ENCODE peak calls at places on chromosome 16, in seven cellular contexts. One of them, this sample, is unnamed.

GRCh38 chr16:22847100-22847499 is 33.1 kb downstream of the HS3ST2 start:
- DNase-seq in left ventricle myocardium inferior: no peak
- DNase-seq in ascending aorta: no peak
- DNase-seq in BE2C: no peak
- DNase-seq in kidney epithelial cell: no peak
- DNase-seq in GM12865: no peak
- DNase-seq in epithelial cell of proximal tubule: no peak
- DNase-seq in this sample: peak

GRCh38 chr16:57638381-57638780 is 10.0 kb downstream of the ADGRG1 start:
- DNase-seq in left ventricle myocardium inferior: no peak
- DNase-seq in ascending aorta: no peak
- DNase-seq in BE2C: no peak
- DNase-seq in kidney epithelial cell: no peak
- DNase-seq in GM12865: no peak
- DNase-seq in epithelial cell of proximal tubule: no peak
- DNase-seq in this sample: no peak

GRCh38 chr16:10521681-10522274 is 58.6 kb downstream of the EMP2 start:
- DNase-seq in left ventricle myocardium inferior: no peak
- DNase-seq in ascending aorta: no peak
- DNase-seq in BE2C: peak
- DNase-seq in kidney epithelial cell: no peak
- DNase-seq in GM12865: peak
- DNase-seq in epithelial cell of proximal tubule: no peak
- DNase-seq in this sample: peak

GRCh38 chr16:16972831-16973230 is 497.9 kb downstream of the XYLT1 start:
- DNase-seq in left ventricle myocardium inferior: no peak
- DNase-seq in ascending aorta: no peak
- DNase-seq in BE2C: no peak
- DNase-seq in kidney epithelial cell: no peak
- DNase-seq in GM12865: no peak
- DNase-seq in epithelial cell of proximal tubule: no peak
- DNase-seq in this sample: no peak

GRCh38 chr16:48895142-48895541 is 285.2 kb upstream of the N4BP1 start:
- DNase-seq in left ventricle myocardium inferior: no peak
- DNase-seq in ascending aorta: no peak
- DNase-seq in BE2C: no peak
- DNase-seq in kidney epithelial cell: no peak
- DNase-seq in GM12865: no peak
- DNase-seq in epithelial cell of proximal tubule: no peak
- DNase-seq in this sample: peak

GRCh38 chr16:1807626-1808025 is 14.1 kb upstream of the IGFALS start:
- DNase-seq in left ventricle myocardium inferior: no peak
- DNase-seq in ascending aorta: no peak
- DNase-seq in BE2C: no peak
- DNase-seq in kidney epithelial cell: no peak
- DNase-seq in GM12865: no peak
- DNase-seq in epithelial cell of proximal tubule: no peak
- DNase-seq in this sample: no peak

GRCh38 chr16:87996962-87997880 is 46.0 kb downstream of the BANP start:
- DNase-seq in left ventricle myocardium inferior: no peak
- DNase-seq in ascending aorta: no peak
- DNase-seq in BE2C: no peak
- DNase-seq in kidney epithelial cell: no peak
- DNase-seq in GM12865: no peak
- DNase-seq in epithelial cell of proximal tubule: no peak
- DNase-seq in this sample: no peak

GRCh38 chr16:86975445-86975844 is 341.7 kb downstream of the C16orf95 start:
- DNase-seq in left ventricle myocardium inferior: no peak
- DNase-seq in ascending aorta: peak
- DNase-seq in BE2C: peak
- DNase-seq in kidney epithelial cell: peak
- DNase-seq in GM12865: peak
- DNase-seq in epithelial cell of proximal tubule: peak
- DNase-seq in this sample: peak

GRCh38 chr16:87143661-87144121 is 173.5 kb downstream of the C16orf95 start:
- DNase-seq in left ventricle myocardium inferior: no peak
- DNase-seq in ascending aorta: no peak
- DNase-seq in BE2C: no peak
- DNase-seq in kidney epithelial cell: no peak
- DNase-seq in GM12865: no peak
- DNase-seq in epithelial cell of proximal tubule: no peak
- DNase-seq in this sample: no peak

GRCh38 chr16:51638338-51639135 is 487.5 kb upstream of the SALL1 start:
- DNase-seq in left ventricle myocardium inferior: no peak
- DNase-seq in ascending aorta: no peak
- DNase-seq in BE2C: no peak
- DNase-seq in kidney epithelial cell: no peak
- DNase-seq in GM12865: no peak
- DNase-seq in epithelial cell of proximal tubule: no peak
- DNase-seq in this sample: no peak

GRCh38 chr16:27221576-27222498 is 18.5 kb downstream of the KDM8 start:
- DNase-seq in left ventricle myocardium inferior: peak
- DNase-seq in ascending aorta: no peak
- DNase-seq in BE2C: no peak
- DNase-seq in kidney epithelial cell: no peak
- DNase-seq in GM12865: no peak
- DNase-seq in epithelial cell of proximal tubule: no peak
- DNase-seq in this sample: no peak

GRCh38 chr16:27222499-27223225 is 19.3 kb downstream of the KDM8 start:
- DNase-seq in left ventricle myocardium inferior: peak
- DNase-seq in ascending aorta: no peak
- DNase-seq in BE2C: peak
- DNase-seq in kidney epithelial cell: no peak
- DNase-seq in GM12865: no peak
- DNase-seq in epithelial cell of proximal tubule: no peak
- DNase-seq in this sample: no peak

GRCh38 chr16:27224271-27224737 is 21.0 kb downstream of the KDM8 start:
- DNase-seq in left ventricle myocardium inferior: no peak
- DNase-seq in ascending aorta: no peak
- DNase-seq in BE2C: no peak
- DNase-seq in kidney epithelial cell: no peak
- DNase-seq in GM12865: no peak
- DNase-seq in epithelial cell of proximal tubule: no peak
- DNase-seq in this sample: no peak

GRCh38 chr16:27223701-27224100 is 20.4 kb downstream of the KDM8 start:
- DNase-seq in left ventricle myocardium inferior: no peak
- DNase-seq in ascending aorta: no peak
- DNase-seq in BE2C: no peak
- DNase-seq in kidney epithelial cell: no peak
- DNase-seq in GM12865: no peak
- DNase-seq in epithelial cell of proximal tubule: no peak
- DNase-seq in this sample: no peak

GRCh38 chr16:27223226-27223610 is 19.9 kb downstream of the KDM8 start:
- DNase-seq in left ventricle myocardium inferior: no peak
- DNase-seq in ascending aorta: no peak
- DNase-seq in BE2C: no peak
- DNase-seq in kidney epithelial cell: no peak
- DNase-seq in GM12865: no peak
- DNase-seq in epithelial cell of proximal tubule: no peak
- DNase-seq in this sample: no peak
- TF ChIP-seq CTCF in left ventricle myocardium inferior: peak
- TF ChIP-seq CTCF in ascending aorta: no peak
- TF ChIP-seq CTCF in BE2C: peak
- TF ChIP-seq CTCF in kidney epithelial cell: no peak
- TF ChIP-seq CTCF in GM12865: no peak
- TF ChIP-seq CTCF in epithelial cell of proximal tubule: peak
- TF ChIP-seq CTCF in this sample: peak

GRCh38 chr16:12290165-12290564 is 313.6 kb downstream of the SNX29 start:
- DNase-seq in left ventricle myocardium inferior: no peak
- DNase-seq in ascending aorta: no peak
- DNase-seq in BE2C: no peak
- DNase-seq in kidney epithelial cell: no peak
- DNase-seq in GM12865: no peak
- DNase-seq in epithelial cell of proximal tubule: no peak
- DNase-seq in this sample: no peak
- H3K4me3 ChIP-seq in left ventricle myocardium inferior: no peak
- H3K4me3 ChIP-seq in ascending aorta: no peak
- H3K4me3 ChIP-seq in BE2C: no peak
- H3K4me3 ChIP-seq in kidney epithelial cell: no peak
- H3K4me3 ChIP-seq in GM12865: no peak
- H3K4me3 ChIP-seq in epithelial cell of proximal tubule: no peak
- H3K4me3 ChIP-seq in this sample: no peak

GRCh38 chr16:67669499-67670101 is 3.0 kb downstream of the C16orf86 start:
- DNase-seq in left ventricle myocardium inferior: no peak
- DNase-seq in ascending aorta: no peak
- DNase-seq in BE2C: no peak
- DNase-seq in kidney epithelial cell: no peak
- DNase-seq in GM12865: no peak
- DNase-seq in epithelial cell of proximal tubule: no peak
- DNase-seq in this sample: no peak

GRCh38 chr16:67667817-67668494 is 1.3 kb downstream of the C16orf86 start:
- DNase-seq in left ventricle myocardium inferior: peak
- DNase-seq in ascending aorta: peak
- DNase-seq in BE2C: peak
- DNase-seq in kidney epithelial cell: peak
- DNase-seq in GM12865: peak
- DNase-seq in epithelial cell of proximal tubule: peak
- DNase-seq in this sample: peak

GRCh38 chr16:67667434-67667816 is 811 bp downstream of the C16orf86 start:
- DNase-seq in left ventricle myocardium inferior: no peak
- DNase-seq in ascending aorta: no peak
- DNase-seq in BE2C: no peak
- DNase-seq in kidney epithelial cell: no peak
- DNase-seq in GM12865: no peak
- DNase-seq in epithelial cell of proximal tubule: no peak
- DNase-seq in this sample: peak

GRCh38 chr16:67666538-67667433 is at the start of the genes C16orf86 and ENKD1:
- DNase-seq in left ventricle myocardium inferior: peak
- DNase-seq in ascending aorta: no peak
- DNase-seq in BE2C: peak
- DNase-seq in kidney epithelial cell: peak
- DNase-seq in GM12865: peak
- DNase-seq in epithelial cell of proximal tubule: no peak
- DNase-seq in this sample: peak

GRCh38 chr16:67668495-67669157 is 2.0 kb downstream of the C16orf86 start:
- DNase-seq in left ventricle myocardium inferior: no peak
- DNase-seq in ascending aorta: no peak
- DNase-seq in BE2C: peak
- DNase-seq in kidney epithelial cell: no peak
- DNase-seq in GM12865: no peak
- DNase-seq in epithelial cell of proximal tubule: no peak
- DNase-seq in this sample: no peak
- TF ChIP-seq CTCF in left ventricle myocardium inferior: no peak
- TF ChIP-seq CTCF in ascending aorta: no peak
- TF ChIP-seq CTCF in BE2C: peak
- TF ChIP-seq CTCF in kidney epithelial cell: peak
- TF ChIP-seq CTCF in GM12865: peak
- TF ChIP-seq CTCF in epithelial cell of proximal tubule: no peak
- TF ChIP-seq CTCF in this sample: no peak

DNA sequence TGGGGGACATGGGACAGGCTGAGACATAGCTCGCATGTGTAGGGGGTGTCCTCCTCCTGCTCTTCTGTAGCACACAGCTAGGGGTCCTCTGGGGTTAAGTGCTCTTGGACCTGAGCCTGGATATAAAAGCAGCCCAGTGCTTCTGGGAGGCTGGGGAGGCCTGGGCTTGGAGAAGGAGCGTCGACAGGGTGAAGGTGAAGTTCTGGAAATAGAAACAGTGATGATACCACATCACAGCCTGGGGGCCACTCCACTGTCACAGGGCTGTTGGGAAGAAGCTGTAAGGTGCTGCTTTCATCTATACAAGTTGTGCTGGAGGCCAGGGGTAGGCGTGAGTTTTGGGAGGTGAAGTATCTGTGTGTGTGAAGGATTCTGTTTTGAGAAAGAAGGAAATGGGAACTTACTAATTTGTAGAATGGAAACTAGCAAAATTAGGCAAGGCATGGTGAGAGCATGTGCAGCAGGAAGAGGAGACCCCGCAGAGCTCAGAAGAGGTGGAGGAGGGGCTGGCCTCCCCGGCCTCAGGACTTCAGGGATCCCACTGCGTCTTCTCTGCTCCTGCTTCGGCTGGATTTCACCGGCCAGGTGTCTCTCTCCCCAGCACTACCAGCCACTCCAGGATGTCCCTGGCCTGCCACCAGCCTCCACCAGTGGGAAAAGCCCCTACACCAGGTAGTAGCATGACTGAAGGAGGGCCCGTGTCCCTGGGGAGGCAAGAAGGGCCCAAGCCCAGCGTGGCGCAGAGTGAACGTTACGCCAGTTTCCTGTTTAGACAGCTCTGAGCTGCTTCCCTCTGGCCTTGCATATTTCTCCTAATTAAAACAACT is 19.4 kb downstream of the PLCG2 start:
- DNase-seq in left ventricle myocardium inferior: no peak
- DNase-seq in ascending aorta: no peak
- DNase-seq in BE2C: no peak
- DNase-seq in kidney epithelial cell: no peak
- DNase-seq in GM12865: peak
- DNase-seq in epithelial cell of proximal tubule: no peak
- DNase-seq in this sample: no peak
- H3K4me3 ChIP-seq in left ventricle myocardium inferior: no peak
- H3K4me3 ChIP-seq in ascending aorta: no peak
- H3K4me3 ChIP-seq in BE2C: no peak
- H3K4me3 ChIP-seq in kidney epithelial cell: no peak
- H3K4me3 ChIP-seq in GM12865: peak
- H3K4me3 ChIP-seq in epithelial cell of proximal tubule: no peak
- H3K4me3 ChIP-seq in this sample: no peak

GRCh38 chr16:55292491-55292890 is 31.5 kb upstream of the IRX6 start:
- DNase-seq in left ventricle myocardium inferior: no peak
- DNase-seq in ascending aorta: no peak
- DNase-seq in BE2C: no peak
- DNase-seq in kidney epithelial cell: no peak
- DNase-seq in GM12865: no peak
- DNase-seq in epithelial cell of proximal tubule: no peak
- DNase-seq in this sample: peak

GRCh38 chr16:55297062-55297909 is 26.7 kb upstream of the IRX6 start:
- DNase-seq in left ventricle myocardium inferior: no peak
- DNase-seq in ascending aorta: no peak
- DNase-seq in BE2C: no peak
- DNase-seq in kidney epithelial cell: peak
- DNase-seq in GM12865: peak
- DNase-seq in epithelial cell of proximal tubule: peak
- DNase-seq in this sample: no peak

GRCh38 chr16:55294947-55295346 is 29.1 kb upstream of the IRX6 start:
- DNase-seq in left ventricle myocardium inferior: no peak
- DNase-seq in ascending aorta: no peak
- DNase-seq in BE2C: peak
- DNase-seq in kidney epithelial cell: peak
- DNase-seq in GM12865: no peak
- DNase-seq in epithelial cell of proximal tubule: peak
- DNase-seq in this sample: no peak

GRCh38 chr16:55291847-55292246 is 32.2 kb upstream of the IRX6 start:
- DNase-seq in left ventricle myocardium inferior: no peak
- DNase-seq in ascending aorta: no peak
- DNase-seq in BE2C: no peak
- DNase-seq in kidney epithelial cell: no peak
- DNase-seq in GM12865: no peak
- DNase-seq in epithelial cell of proximal tubule: no peak
- DNase-seq in this sample: no peak

DNA sequence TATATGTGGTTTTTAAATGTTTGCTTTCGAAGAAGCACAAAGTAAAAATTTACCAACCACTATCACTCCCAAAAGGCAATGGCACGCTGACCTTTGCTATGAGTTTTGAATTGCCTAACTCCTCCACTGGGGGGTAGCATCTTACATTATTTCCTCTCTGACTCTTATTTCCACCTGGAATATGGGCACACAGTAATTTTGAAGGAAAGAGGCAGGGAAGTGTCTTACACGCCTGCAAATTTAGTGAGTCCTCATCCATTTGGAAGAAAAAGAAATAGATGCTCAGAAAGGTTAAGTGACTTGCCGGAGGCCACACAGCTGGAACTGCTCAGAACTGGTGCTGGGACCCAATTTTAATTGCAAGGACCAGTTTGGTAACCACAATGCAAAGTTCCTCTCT is 29.9 kb upstream of the IRX6 start:
- DNase-seq in left ventricle myocardium inferior: no peak
- DNase-seq in ascending aorta: no peak
- DNase-seq in BE2C: no peak
- DNase-seq in kidney epithelial cell: no peak
- DNase-seq in GM12865: no peak
- DNase-seq in epithelial cell of proximal tubule: no peak
- DNase-seq in this sample: no peak
- TF ChIP-seq CTCF in left ventricle myocardium inferior: no peak
- TF ChIP-seq CTCF in ascending aorta: no peak
- TF ChIP-seq CTCF in BE2C: peak
- TF ChIP-seq CTCF in kidney epithelial cell: peak
- TF ChIP-seq CTCF in GM12865: no peak
- TF ChIP-seq CTCF in epithelial cell of proximal tubule: peak
- TF ChIP-seq CTCF in this sample: peak

This sample was measured in endodermal cell.